ENCODE peak calls at places on chromosomes 3 and 15, in eight cellular contexts. One of them, this sample, is unnamed.

GRCh38 chr15:63465104-63465503 is 39.3 kb upstream of the USP3 start:
- DNase-seq in activated naive CD8-positive, alpha-beta T cell treated with anti-CD3 and anti-CD28 coated beads for 36 hours: no peak
- DNase-seq in NCI-H526 treated with DMSO at 0.1 percent for 48 hours: peak
- DNase-seq in neural crest cell: no peak
- DNase-seq in stimulated activated CD4-positive, alpha-beta T cell treated with anti-CD3 and anti-CD28 coated beads, Interleukin-15, amount 100 ng/mL, for 1 hour: no peak
- DNase-seq in tibial artery: no peak
- DNase-seq in MCF 10A: peak
- DNase-seq in LoVo: no peak
- DNase-seq in this sample: no peak

GRCh38 chr3:119336823-119337222 is 42.6 kb downstream of the ARHGAP31 start:
- DNase-seq in stimulated activated CD4-positive, alpha-beta T cell treated with anti-CD3 and anti-CD28 coated beads, Interleukin-15, amount 100 ng/mL, for 1 hour: no peak
- DNase-seq in LoVo: no peak
- DNase-seq in tibial artery: no peak
- DNase-seq in neural crest cell: no peak
- DNase-seq in activated naive CD8-positive, alpha-beta T cell treated with anti-CD3 and anti-CD28 coated beads for 36 hours: no peak
- DNase-seq in MCF 10A: no peak
- DNase-seq in NCI-H526 treated with DMSO at 0.1 percent for 48 hours: no peak
- DNase-seq in this sample: no peak

GRCh38 chr15:66879968-66880367 is 177.9 kb downstream of the SMAD6 start:
- DNase-seq in LoVo: no peak
- DNase-seq in stimulated activated CD4-positive, alpha-beta T cell treated with anti-CD3 and anti-CD28 coated beads, Interleukin-15, amount 100 ng/mL, for 1 hour: no peak
- DNase-seq in neural crest cell: no peak
- DNase-seq in NCI-H526 treated with DMSO at 0.1 percent for 48 hours: no peak
- DNase-seq in tibial artery: no peak
- DNase-seq in MCF 10A: no peak
- DNase-seq in activated naive CD8-positive, alpha-beta T cell treated with anti-CD3 and anti-CD28 coated beads for 36 hours: no peak
- DNase-seq in this sample: no peak

GRCh38 chr3:10248984-10249748 is 907 bp downstream of the TATDN2 start:
- DNase-seq in MCF 10A: peak
- DNase-seq in stimulated activated CD4-positive, alpha-beta T cell treated with anti-CD3 and anti-CD28 coated beads, Interleukin-15, amount 100 ng/mL, for 1 hour: peak
- DNase-seq in neural crest cell: peak
- DNase-seq in NCI-H526 treated with DMSO at 0.1 percent for 48 hours: no peak
- DNase-seq in activated naive CD8-positive, alpha-beta T cell treated with anti-CD3 and anti-CD28 coated beads for 36 hours: peak
- DNase-seq in tibial artery: no peak
- DNase-seq in LoVo: no peak
- DNase-seq in this sample: peak

GRCh38 chr3:194407423-194407822 is 8.4 kb upstream of the GP5 start:
- DNase-seq in LoVo: no peak
- DNase-seq in tibial artery: no peak
- DNase-seq in neural crest cell: no peak
- DNase-seq in NCI-H526 treated with DMSO at 0.1 percent for 48 hours: no peak
- DNase-seq in activated naive CD8-positive, alpha-beta T cell treated with anti-CD3 and anti-CD28 coated beads for 36 hours: no peak
- DNase-seq in MCF 10A: no peak
- DNase-seq in stimulated activated CD4-positive, alpha-beta T cell treated with anti-CD3 and anti-CD28 coated beads, Interleukin-15, amount 100 ng/mL, for 1 hour: no peak
- DNase-seq in this sample: no peak

GRCh38 chr15:60392986-60393811 is 4.6 kb downstream of the ANXA2 start:
- DNase-seq in MCF 10A: peak
- DNase-seq in tibial artery: peak
- DNase-seq in LoVo: peak
- DNase-seq in stimulated activated CD4-positive, alpha-beta T cell treated with anti-CD3 and anti-CD28 coated beads, Interleukin-15, amount 100 ng/mL, for 1 hour: no peak
- DNase-seq in activated naive CD8-positive, alpha-beta T cell treated with anti-CD3 and anti-CD28 coated beads for 36 hours: no peak
- DNase-seq in neural crest cell: no peak
- DNase-seq in NCI-H526 treated with DMSO at 0.1 percent for 48 hours: no peak
- DNase-seq in this sample: no peak

GRCh38 chr3:131730581-131730980 is 227.8 kb upstream of the MRPL3 start:
- DNase-seq in LoVo: no peak
- DNase-seq in NCI-H526 treated with DMSO at 0.1 percent for 48 hours: no peak
- DNase-seq in stimulated activated CD4-positive, alpha-beta T cell treated with anti-CD3 and anti-CD28 coated beads, Interleukin-15, amount 100 ng/mL, for 1 hour: no peak
- DNase-seq in MCF 10A: peak
- DNase-seq in neural crest cell: no peak
- DNase-seq in activated naive CD8-positive, alpha-beta T cell treated with anti-CD3 and anti-CD28 coated beads for 36 hours: no peak
- DNase-seq in tibial artery: no peak
- DNase-seq in this sample: no peak

GRCh38 chr15:75732809-75733451 is 20.3 kb upstream of the CSPG4 start:
- DNase-seq in activated naive CD8-positive, alpha-beta T cell treated with anti-CD3 and anti-CD28 coated beads for 36 hours: peak
- DNase-seq in NCI-H526 treated with DMSO at 0.1 percent for 48 hours: peak
- DNase-seq in tibial artery: peak
- DNase-seq in LoVo: peak
- DNase-seq in stimulated activated CD4-positive, alpha-beta T cell treated with anti-CD3 and anti-CD28 coated beads, Interleukin-15, amount 100 ng/mL, for 1 hour: peak
- DNase-seq in MCF 10A: peak
- DNase-seq in neural crest cell: peak
- DNase-seq in this sample: peak

GRCh38 chr3:143274291-143274690 is 154.7 kb downstream of the CHST2 start:
- DNase-seq in MCF 10A: no peak
- DNase-seq in neural crest cell: no peak
- DNase-seq in activated naive CD8-positive, alpha-beta T cell treated with anti-CD3 and anti-CD28 coated beads for 36 hours: no peak
- DNase-seq in NCI-H526 treated with DMSO at 0.1 percent for 48 hours: no peak
- DNase-seq in tibial artery: no peak
- DNase-seq in stimulated activated CD4-positive, alpha-beta T cell treated with anti-CD3 and anti-CD28 coated beads, Interleukin-15, amount 100 ng/mL, for 1 hour: no peak
- DNase-seq in LoVo: no peak
- DNase-seq in this sample: no peak

GRCh38 chr3:37338500-37338899 is 164.1 kb upstream of the LRRFIP2 start:
- DNase-seq in activated naive CD8-positive, alpha-beta T cell treated with anti-CD3 and anti-CD28 coated beads for 36 hours: no peak
- DNase-seq in tibial artery: no peak
- DNase-seq in NCI-H526 treated with DMSO at 0.1 percent for 48 hours: no peak
- DNase-seq in neural crest cell: no peak
- DNase-seq in stimulated activated CD4-positive, alpha-beta T cell treated with anti-CD3 and anti-CD28 coated beads, Interleukin-15, amount 100 ng/mL, for 1 hour: no peak
- DNase-seq in LoVo: no peak
- DNase-seq in MCF 10A: peak
- DNase-seq in this sample: no peak

GRCh38 chr3:120420855-120421570 is 29.8 kb downstream of the FSTL1 start:
- DNase-seq in stimulated activated CD4-positive, alpha-beta T cell treated with anti-CD3 and anti-CD28 coated beads, Interleukin-15, amount 100 ng/mL, for 1 hour: no peak
- DNase-seq in MCF 10A: no peak
- DNase-seq in tibial artery: peak
- DNase-seq in NCI-H526 treated with DMSO at 0.1 percent for 48 hours: no peak
- DNase-seq in neural crest cell: no peak
- DNase-seq in LoVo: no peak
- DNase-seq in activated naive CD8-positive, alpha-beta T cell treated with anti-CD3 and anti-CD28 coated beads for 36 hours: no peak
- DNase-seq in this sample: no peak

GRCh38 chr15:40911139-40911538 is 16.9 kb downstream of the VPS18 start:
- DNase-seq in activated naive CD8-positive, alpha-beta T cell treated with anti-CD3 and anti-CD28 coated beads for 36 hours: no peak
- DNase-seq in MCF 10A: no peak
- DNase-seq in neural crest cell: no peak
- DNase-seq in LoVo: no peak
- DNase-seq in NCI-H526 treated with DMSO at 0.1 percent for 48 hours: no peak
- DNase-seq in stimulated activated CD4-positive, alpha-beta T cell treated with anti-CD3 and anti-CD28 coated beads, Interleukin-15, amount 100 ng/mL, for 1 hour: no peak
- DNase-seq in tibial artery: no peak
- DNase-seq in this sample: no peak

GRCh38 chr3:73791356-73791755 is 166.6 kb upstream of the PDZRN3 start:
- DNase-seq in LoVo: no peak
- DNase-seq in tibial artery: no peak
- DNase-seq in stimulated activated CD4-positive, alpha-beta T cell treated with anti-CD3 and anti-CD28 coated beads, Interleukin-15, amount 100 ng/mL, for 1 hour: no peak
- DNase-seq in MCF 10A: no peak
- DNase-seq in NCI-H526 treated with DMSO at 0.1 percent for 48 hours: no peak
- DNase-seq in activated naive CD8-positive, alpha-beta T cell treated with anti-CD3 and anti-CD28 coated beads for 36 hours: no peak
- DNase-seq in neural crest cell: no peak
- DNase-seq in this sample: no peak

GRCh38 chr15:75149911-75150709 is 51.6 kb upstream of the C15orf39 start:
- DNase-seq in tibial artery: no peak
- DNase-seq in MCF 10A: peak
- DNase-seq in activated naive CD8-positive, alpha-beta T cell treated with anti-CD3 and anti-CD28 coated beads for 36 hours: no peak
- DNase-seq in NCI-H526 treated with DMSO at 0.1 percent for 48 hours: no peak
- DNase-seq in LoVo: peak
- DNase-seq in stimulated activated CD4-positive, alpha-beta T cell treated with anti-CD3 and anti-CD28 coated beads, Interleukin-15, amount 100 ng/mL, for 1 hour: no peak
- DNase-seq in neural crest cell: no peak
- DNase-seq in this sample: no peak

GRCh38 chr3:14775574-14775973 is 43.2 kb upstream of the FGD5 start:
- DNase-seq in MCF 10A: no peak
- DNase-seq in neural crest cell: no peak
- DNase-seq in activated naive CD8-positive, alpha-beta T cell treated with anti-CD3 and anti-CD28 coated beads for 36 hours: no peak
- DNase-seq in NCI-H526 treated with DMSO at 0.1 percent for 48 hours: no peak
- DNase-seq in stimulated activated CD4-positive, alpha-beta T cell treated with anti-CD3 and anti-CD28 coated beads, Interleukin-15, amount 100 ng/mL, for 1 hour: no peak
- DNase-seq in LoVo: no peak
- DNase-seq in tibial artery: no peak
- DNase-seq in this sample: no peak

GRCh38 chr15:60605879-60606304 is 127.0 kb upstream of the ICE2 start:
- DNase-seq in NCI-H526 treated with DMSO at 0.1 percent for 48 hours: no peak
- DNase-seq in neural crest cell: no peak
- DNase-seq in activated naive CD8-positive, alpha-beta T cell treated with anti-CD3 and anti-CD28 coated beads for 36 hours: no peak
- DNase-seq in tibial artery: no peak
- DNase-seq in stimulated activated CD4-positive, alpha-beta T cell treated with anti-CD3 and anti-CD28 coated beads, Interleukin-15, amount 100 ng/mL, for 1 hour: no peak
- DNase-seq in MCF 10A: no peak
- DNase-seq in LoVo: no peak
- DNase-seq in this sample: no peak

GRCh38 chr3:76724706-76725105 is 315.2 kb upstream of the ROBO2 start:
- DNase-seq in LoVo: peak
- DNase-seq in activated naive CD8-positive, alpha-beta T cell treated with anti-CD3 and anti-CD28 coated beads for 36 hours: no peak
- DNase-seq in stimulated activated CD4-positive, alpha-beta T cell treated with anti-CD3 and anti-CD28 coated beads, Interleukin-15, amount 100 ng/mL, for 1 hour: no peak
- DNase-seq in NCI-H526 treated with DMSO at 0.1 percent for 48 hours: no peak
- DNase-seq in neural crest cell: no peak
- DNase-seq in MCF 10A: no peak
- DNase-seq in tibial artery: no peak
- DNase-seq in this sample: no peak

GRCh38 chr3:37753428-37753827 is 108.3 kb upstream of the CTDSPL start:
- DNase-seq in MCF 10A: peak
- DNase-seq in tibial artery: no peak
- DNase-seq in stimulated activated CD4-positive, alpha-beta T cell treated with anti-CD3 and anti-CD28 coated beads, Interleukin-15, amount 100 ng/mL, for 1 hour: no peak
- DNase-seq in activated naive CD8-positive, alpha-beta T cell treated with anti-CD3 and anti-CD28 coated beads for 36 hours: no peak
- DNase-seq in neural crest cell: no peak
- DNase-seq in NCI-H526 treated with DMSO at 0.1 percent for 48 hours: no peak
- DNase-seq in LoVo: no peak
- DNase-seq in this sample: no peak

GRCh38 chr3:195257454-195258448 is 13.2 kb downstream of the XXYLT1 start:
- DNase-seq in neural crest cell: no peak
- DNase-seq in LoVo: no peak
- DNase-seq in NCI-H526 treated with DMSO at 0.1 percent for 48 hours: no peak
- DNase-seq in tibial artery: peak
- DNase-seq in stimulated activated CD4-positive, alpha-beta T cell treated with anti-CD3 and anti-CD28 coated beads, Interleukin-15, amount 100 ng/mL, for 1 hour: no peak
- DNase-seq in MCF 10A: no peak
- DNase-seq in activated naive CD8-positive, alpha-beta T cell treated with anti-CD3 and anti-CD28 coated beads for 36 hours: no peak
- DNase-seq in this sample: no peak

GRCh38 chr3:188720636-188721035 is 451.1 kb upstream of the TPRG1 start:
- DNase-seq in tibial artery: no peak
- DNase-seq in activated naive CD8-positive, alpha-beta T cell treated with anti-CD3 and anti-CD28 coated beads for 36 hours: no peak
- DNase-seq in MCF 10A: peak
- DNase-seq in stimulated activated CD4-positive, alpha-beta T cell treated with anti-CD3 and anti-CD28 coated beads, Interleukin-15, amount 100 ng/mL, for 1 hour: no peak
- DNase-seq in neural crest cell: no peak
- DNase-seq in LoVo: no peak
- DNase-seq in NCI-H526 treated with DMSO at 0.1 percent for 48 hours: no peak
- DNase-seq in this sample: no peak

GRCh38 chr3:153513236-153513635 is 351.2 kb downstream of the RAP2B start:
- DNase-seq in activated naive CD8-positive, alpha-beta T cell treated with anti-CD3 and anti-CD28 coated beads for 36 hours: no peak
- DNase-seq in LoVo: peak
- DNase-seq in tibial artery: no peak
- DNase-seq in stimulated activated CD4-positive, alpha-beta T cell treated with anti-CD3 and anti-CD28 coated beads, Interleukin-15, amount 100 ng/mL, for 1 hour: no peak
- DNase-seq in MCF 10A: peak
- DNase-seq in neural crest cell: no peak
- DNase-seq in NCI-H526 treated with DMSO at 0.1 percent for 48 hours: no peak
- DNase-seq in this sample: peak

GRCh38 chr15:91032919-91033803 is 10.8 kb upstream of the VPS33B start:
- DNase-seq in MCF 10A: peak
- DNase-seq in tibial artery: no peak
- DNase-seq in NCI-H526 treated with DMSO at 0.1 percent for 48 hours: peak
- DNase-seq in neural crest cell: peak
- DNase-seq in stimulated activated CD4-positive, alpha-beta T cell treated with anti-CD3 and anti-CD28 coated beads, Interleukin-15, amount 100 ng/mL, for 1 hour: peak
- DNase-seq in activated naive CD8-positive, alpha-beta T cell treated with anti-CD3 and anti-CD28 coated beads for 36 hours: peak
- DNase-seq in LoVo: peak
- DNase-seq in this sample: peak

GRCh38 chr15:94414921-94415320 is 183.6 kb downstream of the MCTP2 start:
- DNase-seq in stimulated activated CD4-positive, alpha-beta T cell treated with anti-CD3 and anti-CD28 coated beads, Interleukin-15, amount 100 ng/mL, for 1 hour: no peak
- DNase-seq in activated naive CD8-positive, alpha-beta T cell treated with anti-CD3 and anti-CD28 coated beads for 36 hours: no peak
- DNase-seq in LoVo: no peak
- DNase-seq in tibial artery: no peak
- DNase-seq in NCI-H526 treated with DMSO at 0.1 percent for 48 hours: no peak
- DNase-seq in neural crest cell: no peak
- DNase-seq in MCF 10A: no peak
- DNase-seq in this sample: no peak

GRCh38 chr3:16290827-16291196 is 25.8 kb downstream of the OXNAD1 start:
- DNase-seq in activated naive CD8-positive, alpha-beta T cell treated with anti-CD3 and anti-CD28 coated beads for 36 hours: no peak
- DNase-seq in stimulated activated CD4-positive, alpha-beta T cell treated with anti-CD3 and anti-CD28 coated beads, Interleukin-15, amount 100 ng/mL, for 1 hour: no peak
- DNase-seq in MCF 10A: no peak
- DNase-seq in NCI-H526 treated with DMSO at 0.1 percent for 48 hours: no peak
- DNase-seq in neural crest cell: no peak
- DNase-seq in LoVo: no peak
- DNase-seq in tibial artery: no peak
- DNase-seq in this sample: no peak

GRCh38 chr3:129121016-129121791 is 400 bp downstream of the RAB43 start:
- DNase-seq in LoVo: no peak
- DNase-seq in activated naive CD8-positive, alpha-beta T cell treated with anti-CD3 and anti-CD28 coated beads for 36 hours: no peak
- DNase-seq in neural crest cell: peak
- DNase-seq in tibial artery: no peak
- DNase-seq in stimulated activated CD4-positive, alpha-beta T cell treated with anti-CD3 and anti-CD28 coated beads, Interleukin-15, amount 100 ng/mL, for 1 hour: peak
- DNase-seq in MCF 10A: no peak
- DNase-seq in NCI-H526 treated with DMSO at 0.1 percent for 48 hours: no peak
- DNase-seq in this sample: peak

GRCh38 chr15:73330206-73331051 is 38.3 kb downstream of the HCN4 start:
- DNase-seq in MCF 10A: no peak
- DNase-seq in NCI-H526 treated with DMSO at 0.1 percent for 48 hours: no peak
- DNase-seq in neural crest cell: no peak
- DNase-seq in LoVo: no peak
- DNase-seq in tibial artery: no peak
- DNase-seq in activated naive CD8-positive, alpha-beta T cell treated with anti-CD3 and anti-CD28 coated beads for 36 hours: no peak
- DNase-seq in stimulated activated CD4-positive, alpha-beta T cell treated with anti-CD3 and anti-CD28 coated beads, Interleukin-15, amount 100 ng/mL, for 1 hour: no peak
- DNase-seq in this sample: no peak

This sample was measured in Karpas-422.